ENCODE peak calls at places on chromosomes 3 and 15, in ten cellular contexts. S, I, N, W, T, U, F, B, H and A are unnamed samples.

GRCh38 chr3:16319307-16319706 is 54.3 kb downstream of the OXNAD1 start:
- DNase-seq in F (peak), B (no peak), I (no peak), N (peak), S (peak), W (peak), T (no peak), H (peak), U (no peak), A (peak)

GRCh38 chr3:72347819-72348319 is 500.4 kb downstream of the SHQ1 start:
- DNase-seq in F (no peak), U (peak), T (no peak), S (peak), H (peak), I (no peak), N (peak), B (peak), W (peak), A (no peak)

GRCh38 chr3:30470566-30470965 is 135.8 kb upstream of the TGFBR2 start:
- DNase-seq in S (no peak), I (peak), U (no peak), H (no peak), T (no peak), N (no peak), B (no peak), W (no peak), F (no peak), A (no peak)

GRCh38 chr3:196782496-196782895 is 42.8 kb downstream of the PAK2 start:
- DNase-seq in F (no peak), S (no peak), U (no peak), N (no peak), W (no peak), T (no peak), B (no peak), H (no peak), I (no peak), A (no peak)

GRCh38 chr3:60055765-60056164 is 1005.9 kb upstream of the CFAP20DC start:
- DNase-seq in N (peak), H (no peak), U (no peak), T (no peak), W (no peak), B (no peak), I (peak), F (no peak), S (no peak), A (no peak)

GRCh38 chr3:176870451-176870850 is 326.8 kb downstream of the TBL1XR1 start:
- DNase-seq in I (no peak), W (no peak), N (no peak), F (no peak), U (no peak), T (no peak), B (no peak), S (no peak), H (no peak), A (no peak)

GRCh38 chr15:59104602-59104911 is 389 bp upstream of the CCNB2 start:
- DNase-seq in H (no peak), N (no peak), W (no peak), T (no peak), F (no peak), S (no peak), I (no peak), U (no peak), B (no peak), A (no peak)

GRCh38 chr3:114508976-114509375 is 215.1 kb downstream of the TIGIT start:
- DNase-seq in S (no peak), U (no peak), H (no peak), W (no peak), N (no peak), F (no peak), T (no peak), B (no peak), I (peak), A (no peak)

GRCh38 chr3:85790445-85791030 is 831.7 kb downstream of the CADM2 start:
- DNase-seq in U (no peak), B (no peak), W (no peak), F (no peak), T (no peak), S (no peak), N (no peak), H (no peak), I (no peak), A (no peak)

GRCh38 chr3:129304141-129304540 is 25.5 kb downstream of the HMCES start:
- DNase-seq in F (no peak), W (no peak), T (no peak), N (no peak), B (no peak), S (no peak), U (no peak), I (peak), H (no peak), A (no peak)

GRCh38 chr3:53862241-53862640 is 15.9 kb downstream of the IL17RB start:
- DNase-seq in T (no peak), S (no peak), U (no peak), B (no peak), I (no peak), W (no peak), N (no peak), H (no peak), F (no peak), A (no peak)

GRCh38 chr15:52019394-52020252 is 604 bp downstream of the MAPK6 start:
- DNase-seq in N (peak), H (peak), U (peak), S (peak), T (peak), F (peak), B (peak), W (peak), I (peak), A (peak)

GRCh38 chr3:107884028-107884427 is 206.8 kb downstream of the CD47 start:
- DNase-seq in H (no peak), T (no peak), B (no peak), W (no peak), I (no peak), N (no peak), F (no peak), U (no peak), S (no peak), A (no peak)

GRCh38 chr3:177498037-177498857 is 301.0 kb upstream of the TBL1XR1 start:
- DNase-seq in S (no peak), I (peak), B (no peak), H (peak), F (no peak), U (peak), T (no peak), W (no peak), N (peak), A (no peak)

GRCh38 chr3:107372506-107372905 is 4.7 kb upstream of the CCDC54 start:
- DNase-seq in H (no peak), F (no peak), N (no peak), W (no peak), S (no peak), T (no peak), U (no peak), B (no peak), I (no peak), A (no peak)

GRCh38 chr3:127639173-127640030 is 10.4 kb downstream of the PODXL2 start:
- DNase-seq in I (peak), W (no peak), H (no peak), S (no peak), U (peak), B (no peak), F (no peak), N (peak), T (no peak), A (no peak)

GRCh38 chr15:99016680-99017321 is 9.2 kb upstream of the PGPEP1L start:
- DNase-seq in W (no peak), S (no peak), N (peak), B (peak), F (no peak), I (peak), T (no peak), H (no peak), U (peak), A (no peak)

GRCh38 chr15:42749266-42749665 is 12.3 kb upstream of the CDAN1 start:
- DNase-seq in F (no peak), I (no peak), N (no peak), W (no peak), U (no peak), T (no peak), H (no peak), B (no peak), S (no peak), A (no peak)

GRCh38 chr3:126342211-126342610 is 15.0 kb downstream of the KLF15 start:
- DNase-seq in F (no peak), I (no peak), B (no peak), N (no peak), S (peak), H (no peak), U (no peak), T (no peak), W (no peak), A (no peak)

GRCh38 chr3:75296858-75297257 is 367.3 kb upstream of the FRG2C start:
- DNase-seq in H (no peak), B (no peak), W (no peak), N (no peak), T (no peak), U (no peak), I (no peak), F (no peak), S (no peak), A (no peak)

GRCh38 chr3:174955513-174956001 is 96.4 kb downstream of the NAALADL2 start:
- DNase-seq in S (no peak), U (peak), B (no peak), W (no peak), F (no peak), H (no peak), T (no peak), I (peak), N (peak), A (no peak)

GRCh38 chr3:123421353-123422174 is 27.3 kb downstream of the ADCY5 start:
- DNase-seq in T (no peak), F (no peak), H (peak), S (no peak), I (no peak), W (no peak), B (no peak), U (no peak), N (peak), A (no peak)

GRCh38 chr3:63993653-63994079 is 29.6 kb downstream of the PSMD6 start:
- DNase-seq in S (peak), W (peak), N (peak), U (peak), F (peak), B (peak), H (peak), I (peak), T (peak), A (peak)

GRCh38 chr3:70805044-70805732 is 492.8 kb upstream of the MDFIC2 start:
- DNase-seq in N (peak), F (no peak), U (no peak), B (no peak), H (no peak), S (no peak), W (no peak), I (peak), T (no peak), A (no peak)

GRCh38 chr15:74167891-74168331 is 5.6 kb upstream of the ISLR start:
- DNase-seq in B (no peak), N (no peak), I (no peak), F (no peak), U (no peak), W (no peak), T (no peak), H (no peak), S (no peak), A (no peak)

GRCh38 chr3:156721687-156722086 is 47.3 kb downstream of the TIPARP start:
- DNase-seq in W (no peak), I (no peak), U (no peak), F (no peak), T (no peak), S (no peak), N (no peak), B (no peak), H (no peak), A (no peak)

GRCh38 chr3:20916966-20917606 is 731.1 kb upstream of the SGO1 start:
- DNase-seq in I (no peak), W (no peak), T (no peak), F (no peak), U (no peak), H (no peak), S (peak), N (no peak), B (no peak), A (no peak)

GRCh38 chr15:53759333-53759975 is at the start of gene WDR72:
- DNase-seq in H (peak), B (peak), I (no peak), W (no peak), N (no peak), S (peak), T (peak), F (no peak), U (no peak), A (peak)

GRCh38 chr3:86162521-86162920 is 828.4 kb downstream of the VGLL3 start:
- DNase-seq in F (no peak), T (no peak), B (no peak), S (no peak), H (no peak), W (no peak), U (no peak), I (no peak), N (no peak), A (no peak)

GRCh38 chr3:51139616-51140015 is 245.5 kb upstream of the MANF start:
- DNase-seq in S (no peak), I (no peak), W (no peak), U (no peak), T (no peak), B (no peak), N (no peak), H (no peak), F (no peak), A (no peak)

GRCh38 chr3:190159902-190160435 is 39.3 kb upstream of the P3H2 start:
- DNase-seq in B (no peak), F (no peak), W (no peak), U (no peak), S (no peak), N (no peak), T (no peak), H (no peak), I (no peak), A (no peak)

GRCh38 chr15:92109485-92109884 is 256.0 kb downstream of the SLCO3A1 start:
- DNase-seq in B (no peak), W (no peak), S (no peak), N (no peak), T (no peak), F (no peak), I (no peak), U (no peak), H (no peak), A (no peak)

GRCh38 chr3:152817400-152817799 is 17.5 kb upstream of the P2RY1 start:
- DNase-seq in S (no peak), F (no peak), T (no peak), B (no peak), W (no peak), N (no peak), I (no peak), H (no peak), U (no peak), A (no peak)

GRCh38 chr3:29281265-29282228 is 676 bp downstream of the RBMS3 start:
- DNase-seq in U (peak), F (no peak), N (peak), W (peak), I (peak), H (peak), B (peak), T (peak), S (no peak), A (no peak)